ENCODE peak calls at places on chromosome 13, in seven cellular contexts. One of them, this sample, is unnamed.

GRCh38 chr13:101522607-101523006 is 70.1 kb downstream of the ITGBL1 start:
- DNase-seq in stimulated activated CD8-positive, alpha-beta memory T cell treated with anti-CD3 and anti-CD28 coated beads, Interleukin-7, amount 100 ng/mL, for 1 hour: no peak
- DNase-seq in kidney tubule cell: no peak
- DNase-seq in 8988T: no peak
- DNase-seq in nephron progenitor cell: no peak
- DNase-seq in CD8-positive, alpha-beta memory T cell: no peak
- DNase-seq in testis: no peak
- DNase-seq in this sample: no peak

GRCh38 chr13:111099292-111099691 is 15.8 kb upstream of the ARHGEF7 start:
- DNase-seq in stimulated activated CD8-positive, alpha-beta memory T cell treated with anti-CD3 and anti-CD28 coated beads, Interleukin-7, amount 100 ng/mL, for 1 hour: no peak
- DNase-seq in kidney tubule cell: no peak
- DNase-seq in 8988T: no peak
- DNase-seq in nephron progenitor cell: no peak
- DNase-seq in CD8-positive, alpha-beta memory T cell: no peak
- DNase-seq in testis: no peak
- DNase-seq in this sample: no peak

GRCh38 chr13:23868521-23868920 is 20.7 kb downstream of the MIPEP start:
- DNase-seq in stimulated activated CD8-positive, alpha-beta memory T cell treated with anti-CD3 and anti-CD28 coated beads, Interleukin-7, amount 100 ng/mL, for 1 hour: no peak
- DNase-seq in kidney tubule cell: peak
- DNase-seq in 8988T: no peak
- DNase-seq in nephron progenitor cell: no peak
- DNase-seq in CD8-positive, alpha-beta memory T cell: no peak
- DNase-seq in testis: no peak
- DNase-seq in this sample: no peak

GRCh38 chr13:84658881-84659661 is 776.8 kb upstream of the SLITRK1 start:
- DNase-seq in stimulated activated CD8-positive, alpha-beta memory T cell treated with anti-CD3 and anti-CD28 coated beads, Interleukin-7, amount 100 ng/mL, for 1 hour: no peak
- DNase-seq in kidney tubule cell: peak
- DNase-seq in 8988T: no peak
- DNase-seq in nephron progenitor cell: no peak
- DNase-seq in CD8-positive, alpha-beta memory T cell: no peak
- DNase-seq in testis: no peak
- DNase-seq in this sample: no peak

GRCh38 chr13:19959141-19959830 is 759 bp downstream of the ZMYM2 start:
- DNase-seq in stimulated activated CD8-positive, alpha-beta memory T cell treated with anti-CD3 and anti-CD28 coated beads, Interleukin-7, amount 100 ng/mL, for 1 hour: peak
- DNase-seq in kidney tubule cell: peak
- DNase-seq in 8988T: peak
- DNase-seq in nephron progenitor cell: peak
- DNase-seq in CD8-positive, alpha-beta memory T cell: peak
- DNase-seq in testis: peak
- DNase-seq in this sample: no peak

GRCh38 chr13:33740134-33740538 is 77.8 kb upstream of the RFC3 start:
- DNase-seq in stimulated activated CD8-positive, alpha-beta memory T cell treated with anti-CD3 and anti-CD28 coated beads, Interleukin-7, amount 100 ng/mL, for 1 hour: no peak
- DNase-seq in kidney tubule cell: no peak
- DNase-seq in 8988T: no peak
- DNase-seq in nephron progenitor cell: no peak
- DNase-seq in CD8-positive, alpha-beta memory T cell: no peak
- DNase-seq in testis: no peak
- DNase-seq in this sample: no peak

GRCh38 chr13:50914848-50915247 is 5.3 kb downstream of the RNASEH2B start:
- DNase-seq in stimulated activated CD8-positive, alpha-beta memory T cell treated with anti-CD3 and anti-CD28 coated beads, Interleukin-7, amount 100 ng/mL, for 1 hour: no peak
- DNase-seq in kidney tubule cell: peak
- DNase-seq in 8988T: no peak
- DNase-seq in nephron progenitor cell: no peak
- DNase-seq in CD8-positive, alpha-beta memory T cell: no peak
- DNase-seq in testis: no peak
- DNase-seq in this sample: no peak

GRCh38 chr13:29756506-29756905 is 93.9 kb downstream of the UBL3 start:
- DNase-seq in stimulated activated CD8-positive, alpha-beta memory T cell treated with anti-CD3 and anti-CD28 coated beads, Interleukin-7, amount 100 ng/mL, for 1 hour: no peak
- DNase-seq in kidney tubule cell: no peak
- DNase-seq in 8988T: no peak
- DNase-seq in nephron progenitor cell: no peak
- DNase-seq in CD8-positive, alpha-beta memory T cell: no peak
- DNase-seq in testis: no peak
- DNase-seq in this sample: no peak

GRCh38 chr13:113109151-113110047 is 3.8 kb downstream of the F7 start:
- DNase-seq in stimulated activated CD8-positive, alpha-beta memory T cell treated with anti-CD3 and anti-CD28 coated beads, Interleukin-7, amount 100 ng/mL, for 1 hour: no peak
- DNase-seq in kidney tubule cell: no peak
- DNase-seq in 8988T: no peak
- DNase-seq in nephron progenitor cell: peak
- DNase-seq in CD8-positive, alpha-beta memory T cell: no peak
- DNase-seq in testis: no peak
- DNase-seq in this sample: no peak

GRCh38 chr13:28324181-28324789 is 170.6 kb downstream of the FLT1 start:
- DNase-seq in stimulated activated CD8-positive, alpha-beta memory T cell treated with anti-CD3 and anti-CD28 coated beads, Interleukin-7, amount 100 ng/mL, for 1 hour: peak
- DNase-seq in kidney tubule cell: peak
- DNase-seq in 8988T: peak
- DNase-seq in nephron progenitor cell: peak
- DNase-seq in CD8-positive, alpha-beta memory T cell: peak
- DNase-seq in testis: peak
- DNase-seq in this sample: peak

GRCh38 chr13:33351324-33351723 is 65.8 kb upstream of the STARD13 start:
- DNase-seq in stimulated activated CD8-positive, alpha-beta memory T cell treated with anti-CD3 and anti-CD28 coated beads, Interleukin-7, amount 100 ng/mL, for 1 hour: no peak
- DNase-seq in kidney tubule cell: peak
- DNase-seq in 8988T: no peak
- DNase-seq in nephron progenitor cell: no peak
- DNase-seq in CD8-positive, alpha-beta memory T cell: no peak
- DNase-seq in testis: no peak
- DNase-seq in this sample: no peak

GRCh38 chr13:113843864-113844556 is 19.9 kb downstream of the GAS6 start:
- DNase-seq in stimulated activated CD8-positive, alpha-beta memory T cell treated with anti-CD3 and anti-CD28 coated beads, Interleukin-7, amount 100 ng/mL, for 1 hour: no peak
- DNase-seq in kidney tubule cell: no peak
- DNase-seq in 8988T: no peak
- DNase-seq in nephron progenitor cell: no peak
- DNase-seq in CD8-positive, alpha-beta memory T cell: no peak
- DNase-seq in testis: peak
- DNase-seq in this sample: no peak

GRCh38 chr13:28719656-28720055 is 886 bp upstream of the SLC46A3 start:
- DNase-seq in stimulated activated CD8-positive, alpha-beta memory T cell treated with anti-CD3 and anti-CD28 coated beads, Interleukin-7, amount 100 ng/mL, for 1 hour: no peak
- DNase-seq in kidney tubule cell: peak
- DNase-seq in 8988T: no peak
- DNase-seq in nephron progenitor cell: no peak
- DNase-seq in CD8-positive, alpha-beta memory T cell: no peak
- DNase-seq in testis: no peak
- DNase-seq in this sample: peak

GRCh38 chr13:46103037-46103436 is 1.8 kb downstream of the CPB2 start:
- DNase-seq in stimulated activated CD8-positive, alpha-beta memory T cell treated with anti-CD3 and anti-CD28 coated beads, Interleukin-7, amount 100 ng/mL, for 1 hour: no peak
- DNase-seq in kidney tubule cell: no peak
- DNase-seq in 8988T: no peak
- DNase-seq in nephron progenitor cell: no peak
- DNase-seq in CD8-positive, alpha-beta memory T cell: no peak
- DNase-seq in testis: no peak
- DNase-seq in this sample: no peak

GRCh38 chr13:70253834-70254233 is 145.6 kb upstream of the KLHL1 start:
- DNase-seq in stimulated activated CD8-positive, alpha-beta memory T cell treated with anti-CD3 and anti-CD28 coated beads, Interleukin-7, amount 100 ng/mL, for 1 hour: no peak
- DNase-seq in kidney tubule cell: no peak
- DNase-seq in 8988T: no peak
- DNase-seq in nephron progenitor cell: no peak
- DNase-seq in CD8-positive, alpha-beta memory T cell: no peak
- DNase-seq in testis: no peak
- DNase-seq in this sample: no peak

GRCh38 chr13:44703371-44703770 is 127.2 kb upstream of the TSC22D1 start:
- DNase-seq in stimulated activated CD8-positive, alpha-beta memory T cell treated with anti-CD3 and anti-CD28 coated beads, Interleukin-7, amount 100 ng/mL, for 1 hour: no peak
- DNase-seq in kidney tubule cell: peak
- DNase-seq in 8988T: no peak
- DNase-seq in nephron progenitor cell: no peak
- DNase-seq in CD8-positive, alpha-beta memory T cell: no peak
- DNase-seq in testis: no peak
- DNase-seq in this sample: no peak

GRCh38 chr13:35501721-35502235 is 25.3 kb upstream of the MAB21L1 start:
- DNase-seq in stimulated activated CD8-positive, alpha-beta memory T cell treated with anti-CD3 and anti-CD28 coated beads, Interleukin-7, amount 100 ng/mL, for 1 hour: no peak
- DNase-seq in kidney tubule cell: no peak
- DNase-seq in 8988T: no peak
- DNase-seq in nephron progenitor cell: no peak
- DNase-seq in CD8-positive, alpha-beta memory T cell: no peak
- DNase-seq in testis: no peak
- DNase-seq in this sample: peak

GRCh38 chr13:29844441-29844840 is 6.0 kb downstream of the UBL3 start:
- DNase-seq in stimulated activated CD8-positive, alpha-beta memory T cell treated with anti-CD3 and anti-CD28 coated beads, Interleukin-7, amount 100 ng/mL, for 1 hour: no peak
- DNase-seq in kidney tubule cell: no peak
- DNase-seq in 8988T: no peak
- DNase-seq in nephron progenitor cell: no peak
- DNase-seq in CD8-positive, alpha-beta memory T cell: no peak
- DNase-seq in testis: no peak
- DNase-seq in this sample: no peak

GRCh38 chr13:50421457-50422130 is 406.4 kb downstream of the KCNRG start:
- DNase-seq in stimulated activated CD8-positive, alpha-beta memory T cell treated with anti-CD3 and anti-CD28 coated beads, Interleukin-7, amount 100 ng/mL, for 1 hour: no peak
- DNase-seq in kidney tubule cell: peak
- DNase-seq in 8988T: no peak
- DNase-seq in nephron progenitor cell: no peak
- DNase-seq in CD8-positive, alpha-beta memory T cell: no peak
- DNase-seq in testis: no peak
- DNase-seq in this sample: no peak

GRCh38 chr13:78785764-78786163 is 126.8 kb upstream of the OBI1 start:
- DNase-seq in stimulated activated CD8-positive, alpha-beta memory T cell treated with anti-CD3 and anti-CD28 coated beads, Interleukin-7, amount 100 ng/mL, for 1 hour: no peak
- DNase-seq in kidney tubule cell: no peak
- DNase-seq in 8988T: no peak
- DNase-seq in nephron progenitor cell: no peak
- DNase-seq in CD8-positive, alpha-beta memory T cell: no peak
- DNase-seq in testis: no peak
- DNase-seq in this sample: no peak

GRCh38 chr13:29454931-29455481 is 140.5 kb downstream of the SLC7A1 start:
- DNase-seq in stimulated activated CD8-positive, alpha-beta memory T cell treated with anti-CD3 and anti-CD28 coated beads, Interleukin-7, amount 100 ng/mL, for 1 hour: no peak
- DNase-seq in kidney tubule cell: peak
- DNase-seq in 8988T: no peak
- DNase-seq in nephron progenitor cell: no peak
- DNase-seq in CD8-positive, alpha-beta memory T cell: no peak
- DNase-seq in testis: no peak
- DNase-seq in this sample: peak

GRCh38 chr13:32415019-32415418 is 12.9 kb downstream of the N4BP2L1 start:
- DNase-seq in stimulated activated CD8-positive, alpha-beta memory T cell treated with anti-CD3 and anti-CD28 coated beads, Interleukin-7, amount 100 ng/mL, for 1 hour: no peak
- DNase-seq in kidney tubule cell: peak
- DNase-seq in 8988T: no peak
- DNase-seq in nephron progenitor cell: no peak
- DNase-seq in CD8-positive, alpha-beta memory T cell: no peak
- DNase-seq in testis: no peak
- DNase-seq in this sample: no peak

GRCh38 chr13:86813198-86813597 is 858.0 kb upstream of the SLITRK5 start:
- DNase-seq in stimulated activated CD8-positive, alpha-beta memory T cell treated with anti-CD3 and anti-CD28 coated beads, Interleukin-7, amount 100 ng/mL, for 1 hour: no peak
- DNase-seq in kidney tubule cell: no peak
- DNase-seq in 8988T: no peak
- DNase-seq in nephron progenitor cell: no peak
- DNase-seq in CD8-positive, alpha-beta memory T cell: no peak
- DNase-seq in testis: no peak
- DNase-seq in this sample: no peak

GRCh38 chr13:64428196-64428595 is 2801.9 kb downstream of the PCDH9 start:
- DNase-seq in stimulated activated CD8-positive, alpha-beta memory T cell treated with anti-CD3 and anti-CD28 coated beads, Interleukin-7, amount 100 ng/mL, for 1 hour: no peak
- DNase-seq in kidney tubule cell: no peak
- DNase-seq in 8988T: no peak
- DNase-seq in nephron progenitor cell: no peak
- DNase-seq in CD8-positive, alpha-beta memory T cell: no peak
- DNase-seq in testis: no peak
- DNase-seq in this sample: no peak

GRCh38 chr13:101624210-101624922 is 171.9 kb downstream of the ITGBL1 start:
- DNase-seq in stimulated activated CD8-positive, alpha-beta memory T cell treated with anti-CD3 and anti-CD28 coated beads, Interleukin-7, amount 100 ng/mL, for 1 hour: no peak
- DNase-seq in kidney tubule cell: peak
- DNase-seq in 8988T: no peak
- DNase-seq in nephron progenitor cell: no peak
- DNase-seq in CD8-positive, alpha-beta memory T cell: no peak
- DNase-seq in testis: no peak
- DNase-seq in this sample: no peak

GRCh38 chr13:38819596-38819995 is 132.7 kb downstream of the FREM2 start:
- DNase-seq in stimulated activated CD8-positive, alpha-beta memory T cell treated with anti-CD3 and anti-CD28 coated beads, Interleukin-7, amount 100 ng/mL, for 1 hour: no peak
- DNase-seq in kidney tubule cell: no peak
- DNase-seq in 8988T: no peak
- DNase-seq in nephron progenitor cell: no peak
- DNase-seq in CD8-positive, alpha-beta memory T cell: no peak
- DNase-seq in testis: no peak
- DNase-seq in this sample: no peak

GRCh38 chr13:42594577-42595571 is 20.9 kb downstream of the TNFSF11 start:
- DNase-seq in stimulated activated CD8-positive, alpha-beta memory T cell treated with anti-CD3 and anti-CD28 coated beads, Interleukin-7, amount 100 ng/mL, for 1 hour: peak
- DNase-seq in kidney tubule cell: peak
- DNase-seq in 8988T: no peak
- DNase-seq in nephron progenitor cell: peak
- DNase-seq in CD8-positive, alpha-beta memory T cell: peak
- DNase-seq in testis: peak
- DNase-seq in this sample: peak

GRCh38 chr13:45538382-45538781 is 73.6 kb downstream of the COG3 start:
- DNase-seq in stimulated activated CD8-positive, alpha-beta memory T cell treated with anti-CD3 and anti-CD28 coated beads, Interleukin-7, amount 100 ng/mL, for 1 hour: no peak
- DNase-seq in kidney tubule cell: peak
- DNase-seq in 8988T: no peak
- DNase-seq in nephron progenitor cell: no peak
- DNase-seq in CD8-positive, alpha-beta memory T cell: no peak
- DNase-seq in testis: no peak
- DNase-seq in this sample: no peak

GRCh38 chr13:42807236-42807635 is 25.9 kb downstream of the FAM216B start:
- DNase-seq in stimulated activated CD8-positive, alpha-beta memory T cell treated with anti-CD3 and anti-CD28 coated beads, Interleukin-7, amount 100 ng/mL, for 1 hour: no peak
- DNase-seq in kidney tubule cell: no peak
- DNase-seq in 8988T: no peak
- DNase-seq in nephron progenitor cell: no peak
- DNase-seq in CD8-positive, alpha-beta memory T cell: no peak
- DNase-seq in testis: no peak
- DNase-seq in this sample: no peak

GRCh38 chr13:71303144-71303543 is 563.9 kb downstream of the DACH1 start:
- DNase-seq in stimulated activated CD8-positive, alpha-beta memory T cell treated with anti-CD3 and anti-CD28 coated beads, Interleukin-7, amount 100 ng/mL, for 1 hour: no peak
- DNase-seq in kidney tubule cell: no peak
- DNase-seq in 8988T: no peak
- DNase-seq in nephron progenitor cell: no peak
- DNase-seq in CD8-positive, alpha-beta memory T cell: no peak
- DNase-seq in testis: no peak
- DNase-seq in this sample: no peak

GRCh38 chr13:113962975-113963374 is 10.9 kb downstream of the C13orf46 start:
- DNase-seq in stimulated activated CD8-positive, alpha-beta memory T cell treated with anti-CD3 and anti-CD28 coated beads, Interleukin-7, amount 100 ng/mL, for 1 hour: no peak
- DNase-seq in kidney tubule cell: no peak
- DNase-seq in 8988T: no peak
- DNase-seq in nephron progenitor cell: no peak
- DNase-seq in CD8-positive, alpha-beta memory T cell: no peak
- DNase-seq in testis: no peak
- DNase-seq in this sample: no peak

GRCh38 chr13:75831389-75831788 is 195.3 kb downstream of the LMO7 start:
- DNase-seq in stimulated activated CD8-positive, alpha-beta memory T cell treated with anti-CD3 and anti-CD28 coated beads, Interleukin-7, amount 100 ng/mL, for 1 hour: no peak
- DNase-seq in kidney tubule cell: no peak
- DNase-seq in 8988T: no peak
- DNase-seq in nephron progenitor cell: no peak
- DNase-seq in CD8-positive, alpha-beta memory T cell: no peak
- DNase-seq in testis: no peak
- DNase-seq in this sample: no peak

GRCh38 chr13:45055198-45055901 is 65.0 kb upstream of the GTF2F2 start:
- DNase-seq in stimulated activated CD8-positive, alpha-beta memory T cell treated with anti-CD3 and anti-CD28 coated beads, Interleukin-7, amount 100 ng/mL, for 1 hour: no peak
- DNase-seq in kidney tubule cell: peak
- DNase-seq in 8988T: no peak
- DNase-seq in nephron progenitor cell: no peak
- DNase-seq in CD8-positive, alpha-beta memory T cell: no peak
- DNase-seq in testis: no peak
- DNase-seq in this sample: no peak

GRCh38 chr13:26372747-26373146 is 118.8 kb downstream of the CDK8 start:
- DNase-seq in stimulated activated CD8-positive, alpha-beta memory T cell treated with anti-CD3 and anti-CD28 coated beads, Interleukin-7, amount 100 ng/mL, for 1 hour: no peak
- DNase-seq in kidney tubule cell: no peak
- DNase-seq in 8988T: no peak
- DNase-seq in nephron progenitor cell: no peak
- DNase-seq in CD8-positive, alpha-beta memory T cell: no peak
- DNase-seq in testis: no peak
- DNase-seq in this sample: no peak

GRCh38 chr13:26280295-26280694 is 26.4 kb downstream of the CDK8 start:
- DNase-seq in stimulated activated CD8-positive, alpha-beta memory T cell treated with anti-CD3 and anti-CD28 coated beads, Interleukin-7, amount 100 ng/mL, for 1 hour: no peak
- DNase-seq in kidney tubule cell: peak
- DNase-seq in 8988T: no peak
- DNase-seq in nephron progenitor cell: no peak
- DNase-seq in CD8-positive, alpha-beta memory T cell: no peak
- DNase-seq in testis: no peak
- DNase-seq in this sample: no peak

GRCh38 chr13:30932481-30933333 is at the start of gene TEX26:
- DNase-seq in stimulated activated CD8-positive, alpha-beta memory T cell treated with anti-CD3 and anti-CD28 coated beads, Interleukin-7, amount 100 ng/mL, for 1 hour: no peak
- DNase-seq in kidney tubule cell: no peak
- DNase-seq in 8988T: no peak
- DNase-seq in nephron progenitor cell: peak
- DNase-seq in CD8-positive, alpha-beta memory T cell: no peak
- DNase-seq in testis: peak
- DNase-seq in this sample: no peak

GRCh38 chr13:110507678-110508381 is 53.7 kb downstream of the RAB20 start:
- DNase-seq in stimulated activated CD8-positive, alpha-beta memory T cell treated with anti-CD3 and anti-CD28 coated beads, Interleukin-7, amount 100 ng/mL, for 1 hour: no peak
- DNase-seq in kidney tubule cell: peak
- DNase-seq in 8988T: no peak
- DNase-seq in nephron progenitor cell: no peak
- DNase-seq in CD8-positive, alpha-beta memory T cell: no peak
- DNase-seq in testis: no peak
- DNase-seq in this sample: no peak

GRCh38 chr13:48186722-48187121 is 46.3 kb upstream of the ITM2B start:
- DNase-seq in stimulated activated CD8-positive, alpha-beta memory T cell treated with anti-CD3 and anti-CD28 coated beads, Interleukin-7, amount 100 ng/mL, for 1 hour: no peak
- DNase-seq in kidney tubule cell: no peak
- DNase-seq in 8988T: no peak
- DNase-seq in nephron progenitor cell: no peak
- DNase-seq in CD8-positive, alpha-beta memory T cell: no peak
- DNase-seq in testis: no peak
- DNase-seq in this sample: no peak